ENCODE peak calls at places on chromosomes 5 and 9, in five cellular contexts. B, E, L, R and F are unnamed samples.

GRCh38 chr5:27906911-27907590 is 868.7 kb upstream of the CDH9 start:
- DNase-seq in E (no peak), L (no peak), B (no peak), R (no peak), F (no peak)

GRCh38 chr9:20297646-20298084 is 324.6 kb downstream of the MLLT3 start:
- DNase-seq in L (no peak), B (peak; percentile 69), R (no peak), E (no peak), F (no peak)

GRCh38 chr5:141519605-141520288 is 30.9 kb downstream of the PCDHGC5 start:
- DNase-seq in B (no peak), L (no peak), E (no peak), R (no peak), F (no peak)

GRCh38 chr9:121322037-121322736 is 47.9 kb downstream of the STOM start:
- DNase-seq in E (no peak), L (no peak), B (peak; percentile 94), R (peak; percentile 73), F (no peak)

GRCh38 chr5:66518052-66518451 is 78.1 kb upstream of the MAST4 start:
- DNase-seq in L (no peak), R (no peak), E (no peak), B (no peak), F (no peak)

GRCh38 chr9:85884236-85884635 is 56.7 kb upstream of the NAA35 start:
- DNase-seq in B (no peak), L (no peak), R (peak; percentile 38), E (no peak), F (no peak)

GRCh38 chr9:97462159-97462558 is 39.3 kb upstream of the TMOD1 start:
- DNase-seq in E (no peak), L (no peak), R (no peak), B (no peak), F (no peak)

GRCh38 chr5:32044904-32045303 is 129.2 kb downstream of the GOLPH3 start:
- DNase-seq in R (peak; percentile 26), E (no peak), L (no peak), B (peak; percentile 82), F (no peak)

GRCh38 chr5:157520911-157521703 is 54.5 kb downstream of the ADAM19 start:
- DNase-seq in L (no peak), R (peak; percentile 41), E (no peak), B (peak; percentile 28), F (no peak)

GRCh38 chr5:42876375-42876844 is 64.7 kb upstream of the SELENOP start:
- DNase-seq in R (no peak), E (no peak), L (no peak), B (no peak), F (no peak)

GRCh38 chr5:4551034-4551433 is 589.1 kb upstream of the ADAMTS16 start:
- DNase-seq in L (no peak), B (no peak), R (peak; percentile 88), E (no peak), F (no peak)

GRCh38 chr9:83596899-83597504 is 25.9 kb upstream of the IDNK start:
- DNase-seq in B (peak; percentile 38), L (peak; percentile 21), R (peak; percentile 29), E (no peak), F (peak; percentile 43)

GRCh38 chr5:82019342-82020138 is 47.7 kb downstream of the ATG10 start:
- DNase-seq in R (no peak), B (no peak), L (no peak), E (no peak), F (no peak)

GRCh38 chr9:102225806-102226441 is 487.5 kb upstream of the GRIN3A start:
- DNase-seq in L (no peak), E (no peak), B (no peak), R (no peak), F (no peak)

GRCh38 chr5:15320896-15321295 is 179.1 kb upstream of the FBXL7 start:
- DNase-seq in L (no peak), R (no peak), E (no peak), B (no peak), F (no peak)

GRCh38 chr9:79215819-79216218 is 355.9 kb upstream of the TLE4 start:
- DNase-seq in B (peak; percentile 56), R (no peak), E (no peak), L (no peak), F (no peak)

GRCh38 chr5:143041461-143041860 is 271.3 kb downstream of the ARHGAP26 start:
- DNase-seq in R (no peak), B (no peak), L (no peak), E (no peak), F (no peak)

GRCh38 chr5:6765612-6766525 is 52.6 kb downstream of the TENT4A start:
- DNase-seq in L (peak; percentile 33), R (peak; percentile 83), B (peak; percentile 77), E (peak; percentile 22), F (peak; percentile 84)

GRCh38 chr9:12856608-12857007 is 81.8 kb downstream of the LURAP1L start:
- DNase-seq in E (no peak), R (no peak), L (no peak), B (no peak), F (peak; percentile 16)

GRCh38 chr5:31783762-31784161 is 144.8 kb downstream of the PDZD2 start:
- DNase-seq in R (no peak), L (no peak), E (no peak), B (no peak), F (no peak)

GRCh38 chr5:115599502-115599901 is 2.8 kb downstream of the TICAM2 start:
- DNase-seq in B (peak; percentile 62), L (no peak), E (no peak), R (no peak), F (no peak)

GRCh38 chr5:7394889-7395431 is 978 bp upstream of the ADCY2 start:
- DNase-seq in E (no peak), B (no peak), R (peak; percentile 33), L (no peak), F (no peak)

GRCh38 chr5:394671-395155 is 48.3 kb upstream of the EXOC3 start:
- DNase-seq in L (no peak), E (no peak), B (no peak), R (no peak), F (no peak)

GRCh38 chr5:157434096-157434495 is 25.9 kb upstream of the NIPAL4 start:
- DNase-seq in B (no peak), E (no peak), R (no peak), L (no peak), F (no peak)

GRCh38 chr9:127417130-127418036 is 6.8 kb upstream of the ZNF79 start:
- DNase-seq in R (peak; percentile 87), B (peak; percentile 97), L (no peak), E (no peak), F (no peak)

GRCh38 chr9:105064248-105065118 is 136.5 kb upstream of the ABCA1 start:
- DNase-seq in L (no peak), B (peak; percentile 97), E (no peak), R (peak; percentile 97), F (no peak)

GRCh38 chr9:83346655-83347393 is 191.4 kb downstream of the FRMD3 start:
- DNase-seq in R (no peak), E (no peak), B (no peak), L (no peak), F (no peak)

GRCh38 chr5:16554110-16554509 is 62.7 kb downstream of the RETREG1 start:
- DNase-seq in E (no peak), L (no peak), R (no peak), B (no peak), F (no peak)

GRCh38 chr5:172806897-172807672 is 27.0 kb upstream of the ERGIC1 start:
- DNase-seq in E (peak; percentile 48), R (peak; percentile 97), B (peak; percentile 91), L (peak; percentile 83), F (peak; percentile 41)

GRCh38 chr5:118557103-118557805 is 431.1 kb downstream of the DTWD2 start:
- DNase-seq in L (no peak), R (no peak), E (no peak), B (no peak), F (no peak)

GRCh38 chr5:82396871-82397514 is 118.8 kb upstream of the RPS23 start:
- DNase-seq in E (no peak), L (no peak), R (peak; percentile 97), B (peak; percentile 97), F (no peak)

GRCh38 chr9:35340046-35340445 is 149.9 kb upstream of the RUSC2 start:
- DNase-seq in R (no peak), L (no peak), B (peak; percentile 34), E (no peak), F (no peak)

GRCh38 chr5:163248856-163249255 is 188.5 kb upstream of the CCNG1 start:
- DNase-seq in E (no peak), L (no peak), R (no peak), B (peak; percentile 15), F (no peak)

GRCh38 chr5:19920761-19921160 is 67.2 kb downstream of the CDH18 start:
- DNase-seq in E (no peak), R (no peak), L (no peak), B (no peak), F (no peak)

GRCh38 chr9:81492710-81493447 is 196.5 kb downstream of the TLE1 start:
- DNase-seq in L (no peak), E (no peak), B (peak; percentile 97), R (peak; percentile 92), F (no peak)

GRCh38 chr5:133293953-133294352 is 242.1 kb downstream of the HSPA4 start:
- DNase-seq in L (no peak), R (no peak), E (no peak), B (no peak), F (no peak)

GRCh38 chr5:35860686-35861085 is 4.0 kb downstream of the IL7R start:
- DNase-seq in E (no peak), R (no peak), B (peak; percentile 55), L (no peak), F (no peak)

GRCh38 chr5:170307575-170308465 is 10.2 kb upstream of the LCP2 start:
- DNase-seq in R (peak; percentile 54), L (no peak), E (no peak), B (peak; percentile 52), F (no peak)